ENCODE peak calls at places on chromosomes 13 and 19, in eight cellular contexts. A is adrenal gland, H is tibial nerve, P is prostate gland, Q is ovary, L is IMR-90, M is GM12892, T is A549. B is an unnamed sample.
A peak's percentile ranks its signal among the peaks of the same experiment; 100 is the strongest.

GRCh38 chr13:54415753-54416366 is 1387.2 kb downstream of the OLFM4 start:
- DNase-seq in A (no peak), H (no peak), P (no peak), Q (no peak), L (no peak), M (no peak), T (no peak), B (no peak)

GRCh38 chr19:45075215-45076028 is 856 bp downstream of the ZNF296 start:
- DNase-seq in A (peak; percentile 74), H (peak; percentile 34), P (peak; percentile 63), Q (no peak), L (no peak), M (peak; percentile 95), T (peak; percentile 86), B (peak; percentile 92)

GRCh38 chr19:52535831-52536800 is 8.6 kb downstream of the ZNF808 start:
- DNase-seq in A (peak; percentile 87), H (peak; percentile 79), P (peak; percentile 80), Q (peak; percentile 84), L (peak; percentile 61), M (peak; percentile 47), T (no peak), B (peak; percentile 88)

GRCh38 chr19:30225615-30226463 is 146.3 kb upstream of the ZNF536 start:
- DNase-seq in A (no peak), H (no peak), P (no peak), Q (no peak), L (no peak), M (no peak), T (peak; percentile 38), B (no peak)

GRCh38 chr13:113273856-113274590 is 23.0 kb upstream of the LAMP1 start:
- DNase-seq in A (no peak), H (no peak), P (no peak), Q (no peak), L (peak; percentile 87), M (no peak), T (no peak), B (peak; percentile 59)

GRCh38 chr19:22807061-22807835 is 23.3 kb upstream of the ZNF99 start:
- DNase-seq in A (no peak), H (no peak), P (no peak), Q (no peak), L (no peak), M (no peak), T (no peak), B (no peak)

GRCh38 chr19:48965806-48966540 is 864 bp downstream of the FTL start:
- DNase-seq in A (peak; percentile 96), H (peak; percentile 91), P (peak; percentile 91), Q (peak; percentile 89), L (peak; percentile 76), M (no peak), T (peak; percentile 49), B (peak; percentile 88)

GRCh38 chr19:48490980-48491792 is 20.4 kb downstream of the LMTK3 start:
- DNase-seq in A (no peak), H (no peak), P (no peak), Q (peak; percentile 67), L (no peak), M (peak; percentile 91), T (peak; percentile 86), B (peak; percentile 87)

GRCh38 chr19:4473011-4473410 is 914 bp downstream of the HDGFL2 start:
- DNase-seq in A (no peak), H (no peak), P (no peak), Q (no peak), L (no peak), M (peak; percentile 28), T (no peak), B (no peak)

GRCh38 chr13:27830010-27830409 is 37.7 kb downstream of the GSX1 start:
- DNase-seq in A (peak; percentile 57), H (peak; percentile 23), P (peak; percentile 6), Q (peak; percentile 40), L (no peak), M (peak; percentile 62), T (peak; percentile 33), B (peak; percentile 73)

GRCh38 chr19:29098863-29099481 is 114.0 kb downstream of the UQCRFS1 start:
- DNase-seq in A (peak; percentile 93), H (peak; percentile 64), P (no peak), Q (peak; percentile 22), L (peak; percentile 77), M (no peak), T (peak; percentile 23), B (peak; percentile 10)

GRCh38 chr13:98026457-98026857 is 73.0 kb downstream of the IPO5 start:
- DNase-seq in A (peak; percentile 55), H (no peak), P (no peak), Q (no peak), L (peak; percentile 40), M (no peak), T (no peak), B (peak; percentile 27)

GRCh38 chr19:45821103-45821521 is 6.0 kb upstream of the RSPH6A start:
- DNase-seq in A (no peak), H (no peak), P (no peak), Q (no peak), L (no peak), M (no peak), T (no peak), B (peak; percentile 12)

GRCh38 chr13:34894756-34895155 is 47.3 kb upstream of the NBEA start:
- DNase-seq in A (no peak), H (no peak), P (no peak), Q (no peak), L (no peak), M (no peak), T (no peak), B (no peak)

GRCh38 chr13:72258340-72258981 is 391.5 kb upstream of the DACH1 start:
- DNase-seq in A (no peak), H (no peak), P (no peak), Q (no peak), L (no peak), M (no peak), T (no peak), B (no peak)

GRCh38 chr19:39224910-39225309 is 19.9 kb downstream of the IFNL3 start:
- DNase-seq in A (no peak), H (no peak), P (no peak), Q (no peak), L (no peak), M (no peak), T (no peak), B (peak; percentile 38)

GRCh38 chr19:58021541-58022282 is 12.1 kb upstream of the ZSCAN1 start:
- DNase-seq in A (peak; percentile 84), H (peak; percentile 59), P (peak; percentile 50), Q (no peak), L (peak; percentile 40), M (no peak), T (peak; percentile 18), B (peak; percentile 56)

GRCh38 chr13:67023088-67023893 is 206.8 kb downstream of the PCDH9 start:
- DNase-seq in A (no peak), H (peak; percentile 12), P (no peak), Q (no peak), L (peak; percentile 82), M (no peak), T (peak; percentile 3), B (peak; percentile 4)

GRCh38 chr19:903266-903797 is 9.7 kb downstream of the R3HDM4 start:
- DNase-seq in A (no peak), H (no peak), P (no peak), Q (peak; percentile 32), L (peak; percentile 19), M (no peak), T (no peak), B (no peak)

GRCh38 chr13:82675024-82675423 is 1207.2 kb downstream of the SLITRK1 start:
- DNase-seq in A (no peak), H (no peak), P (no peak), Q (no peak), L (no peak), M (no peak), T (no peak), B (no peak)

GRCh38 chr19:19211499-19212432 is at the start of gene NCAN:
- DNase-seq in A (no peak), H (no peak), P (no peak), Q (no peak), L (no peak), M (no peak), T (no peak), B (no peak)

GRCh38 chr19:55345101-55345817 is 5.6 kb downstream of the KMT5C start:
- DNase-seq in A (no peak), H (no peak), P (no peak), Q (no peak), L (no peak), M (no peak), T (no peak), B (no peak)
- TF ChIP-seq POLR2A in A (no peak), H (no peak), P (no peak), Q (no peak), L (no peak), M (no peak), T (no peak), B (no peak)

GRCh38 chr19:42132851-42133528 is 744 bp upstream of the POU2F2 start:
- DNase-seq in A (peak; percentile 74), H (peak; percentile 51), P (peak; percentile 56), Q (peak; percentile 73), L (no peak), M (peak; percentile 85), T (peak; percentile 95), B (peak; percentile 64)

GRCh38 chr19:42130254-42130573 is 2.0 kb downstream of the POU2F2 start:
- DNase-seq in A (no peak), H (no peak), P (no peak), Q (no peak), L (no peak), M (no peak), T (no peak), B (no peak)

GRCh38 chr19:42132030-42132628 is at the start of gene POU2F2:
- DNase-seq in A (no peak), H (peak; percentile 19), P (no peak), Q (no peak), L (no peak), M (peak; percentile 79), T (no peak), B (peak; percentile 67)

GRCh38 chr19:42129399-42130253 is 2.6 kb downstream of the POU2F2 start:
- DNase-seq in A (peak; percentile 67), H (peak; percentile 31), P (peak; percentile 24), Q (no peak), L (peak; percentile 33), M (peak; percentile 69), T (no peak), B (peak; percentile 75)

GRCh38 chr19:42131149-42132029 is 857 bp downstream of the POU2F2 start:
- DNase-seq in A (no peak), H (no peak), P (no peak), Q (no peak), L (no peak), M (no peak), T (no peak), B (no peak)
- TF ChIP-seq POLR2A in A (no peak), H (no peak), P (no peak), Q (no peak), L (no peak), M (no peak), T (no peak), B (no peak)

DNA sequence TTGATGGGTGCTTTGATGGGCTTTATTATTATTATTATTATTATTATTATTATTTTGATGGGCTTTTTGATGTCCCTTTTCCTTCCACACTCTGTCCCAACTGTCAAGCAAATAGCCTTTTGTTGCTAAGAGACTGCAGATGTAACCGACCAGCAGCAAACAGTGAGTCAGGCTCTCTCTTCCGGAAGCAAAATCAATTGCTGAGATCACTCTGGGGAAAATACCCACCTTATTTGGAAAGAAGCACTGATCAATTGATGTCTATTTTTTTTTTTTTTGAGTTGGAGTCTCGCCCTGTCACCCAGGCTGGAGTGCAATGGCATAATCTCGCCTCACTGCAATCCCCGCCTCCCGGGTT is 2.9 kb downstream of the LDLR start:
- DNase-seq in A (no peak), H (no peak), P (no peak), Q (no peak), L (peak; percentile 74), M (no peak), T (peak; percentile 43), B (peak; percentile 69)
- TF ChIP-seq POLR2A in A (no peak), H (no peak), P (no peak), Q (no peak), L (no peak), M (no peak), T (no peak), B (no peak)

GRCh38 chr13:36343766-36344165 is 2.4 kb downstream of the SPART start:
- DNase-seq in A (peak; percentile 76), H (no peak), P (no peak), Q (no peak), L (no peak), M (no peak), T (no peak), B (peak; percentile 32)
- TF ChIP-seq POLR2A in A (no peak), H (no peak), P (no peak), Q (no peak), L (no peak), M (no peak), T (no peak), B (no peak)

B was measured in NB4.